ENCODE peak calls at places on chromosomes 6 and 20, in five cellular contexts. U is stomach; F is activated naive CD8-positive, alpha-beta T cell treated with anti-CD3 and anti-CD28 coated beads, Interleukin-2, amount 50 U/mL, for 24 hours; S is GF-D8; G is activated naive CD4-positive, alpha-beta T cell. I is an unnamed sample.

GRCh38 chr6:28907394-28907793 is 16.4 kb downstream of the TRIM27 start:
- DNase-seq in U (no peak), F (no peak), S (no peak), G (no peak), I (no peak)

GRCh38 chr6:3592371-3592941 is 135.6 kb upstream of the SLC22A23 start:
- DNase-seq in U (no peak), F (no peak), S (peak; percentile 55), G (no peak), I (no peak)

GRCh38 chr20:53917145-53918009 is 153.0 kb downstream of the BCAS1 start:
- DNase-seq in U (peak; percentile 44), F (no peak), S (no peak), G (no peak), I (no peak)

GRCh38 chr20:7272512-7272911 is 505.0 kb downstream of the BMP2 start:
- DNase-seq in U (no peak), F (no peak), S (no peak), G (no peak), I (no peak)

GRCh38 chr6:47852727-47853126 is 70.9 kb downstream of the OPN5 start:
- DNase-seq in U (no peak), F (no peak), S (no peak), G (no peak), I (no peak)

GRCh38 chr6:116012966-116013365 is 47.7 kb downstream of the FRK start:
- DNase-seq in U (no peak), F (no peak), S (no peak), G (no peak), I (no peak)

GRCh38 chr6:49913656-49914055 is 47.3 kb upstream of the CRISP1 start:
- DNase-seq in U (no peak), F (no peak), S (no peak), G (no peak), I (no peak)

GRCh38 chr6:1610497-1611321 is 994 bp downstream of the FOXC1 start:
- DNase-seq in U (no peak), F (no peak), S (no peak), G (no peak), I (no peak)

GRCh38 chr6:32796848-32797776 is 19.7 kb downstream of the HLA-DOB start:
- DNase-seq in U (peak; percentile 85), F (peak; percentile 86), S (peak; percentile 4), G (peak; percentile 68), I (peak; percentile 80)

GRCh38 chr6:35710241-35710847 is 21.6 kb upstream of the FKBP5 start:
- DNase-seq in U (peak; percentile 25), F (peak; percentile 46), S (no peak), G (no peak), I (no peak)

GRCh38 chr6:95544517-95545225 is 32.7 kb upstream of the MANEA start:
- DNase-seq in U (no peak), F (no peak), S (no peak), G (no peak), I (no peak)

GRCh38 chr6:16438677-16439615 is 200.6 kb downstream of the GMPR start:
- DNase-seq in U (no peak), F (no peak), S (no peak), G (no peak), I (no peak)

I was measured in germinal center.